ENCODE peak calls at places on chromosome 21, in ten cellular contexts. R, C, T, W, I, O, Y, A, S and Z are unnamed samples.

GRCh38 chr21:15063081-15063820 is 1.5 kb downstream of the NRIP1 start:
- DNase-seq in R (no peak), C (peak), T (peak), W (no peak), I (peak), O (peak), Y (peak), A (peak), S (peak), Z (no peak)

GRCh38 chr21:25639167-25639921 is at the start of gene JAM2:
- DNase-seq in R (peak), C (peak), T (peak), W (peak), I (peak), O (peak), Y (no peak), A (no peak), S (peak), Z (peak)

GRCh38 chr21:46489800-46490199 is 31.1 kb downstream of the DIP2A start:
- DNase-seq in R (no peak), C (no peak), T (no peak), W (no peak), I (no peak), O (no peak), Y (no peak), A (no peak), S (no peak), Z (peak)

GRCh38 chr21:33402011-33402979 is 918 bp upstream of the IFNGR2 start:
- DNase-seq in R (peak), C (peak), T (peak), W (peak), I (peak), O (peak), Y (peak), A (no peak), S (peak), Z (peak)

GRCh38 chr21:16534408-16535099 is 804.8 kb downstream of the USP25 start:
- DNase-seq in R (no peak), C (peak), T (no peak), W (no peak), I (no peak), O (no peak), Y (peak), A (no peak), S (peak), Z (no peak)

GRCh38 chr21:31897311-31897710 is 24.5 kb downstream of the HUNK start:
- DNase-seq in R (no peak), C (peak), T (no peak), W (no peak), I (no peak), O (no peak), Y (no peak), A (no peak), S (no peak), Z (no peak)

GRCh38 chr21:25464275-25464674 is 143.0 kb downstream of the MRPL39 start:
- DNase-seq in R (no peak), C (no peak), T (no peak), W (no peak), I (no peak), O (no peak), Y (peak), A (no peak), S (no peak), Z (no peak)

GRCh38 chr21:46624050-46624449 is 11.4 kb upstream of the PRMT2 start:
- DNase-seq in R (no peak), C (no peak), T (no peak), W (no peak), I (no peak), O (no peak), Y (no peak), A (no peak), S (no peak), Z (no peak)

GRCh38 chr21:15015622-15016471 is 49.0 kb downstream of the NRIP1 start:
- DNase-seq in R (no peak), C (peak), T (peak), W (peak), I (peak), O (no peak), Y (no peak), A (peak), S (no peak), Z (no peak)

GRCh38 chr21:25398630-25399029 is 208.7 kb downstream of the MRPL39 start:
- DNase-seq in R (no peak), C (no peak), T (no peak), W (no peak), I (no peak), O (no peak), Y (no peak), A (no peak), S (no peak), Z (no peak)

GRCh38 chr21:33198346-33199135 is 31.2 kb upstream of the IFNAR2 start:
- DNase-seq in R (no peak), C (peak), T (no peak), W (peak), I (no peak), O (no peak), Y (no peak), A (no peak), S (no peak), Z (no peak)

GRCh38 chr21:15592271-15592860 is 137.4 kb upstream of the USP25 start:
- DNase-seq in R (peak), C (peak), T (peak), W (peak), I (peak), O (peak), Y (peak), A (no peak), S (peak), Z (peak)

GRCh38 chr21:32257952-32258785 is 20.7 kb downstream of the MIS18A start:
- DNase-seq in R (peak), C (peak), T (peak), W (peak), I (peak), O (peak), Y (peak), A (peak), S (peak), Z (peak)

GRCh38 chr21:38500073-38500472 is 1.8 kb upstream of the ERG start:
- DNase-seq in R (no peak), C (no peak), T (no peak), W (no peak), I (peak), O (no peak), Y (peak), A (no peak), S (no peak), Z (no peak)

GRCh38 chr21:33007747-33008146 is 18.0 kb upstream of the OLIG2 start:
- DNase-seq in R (no peak), C (no peak), T (peak), W (peak), I (no peak), O (no peak), Y (no peak), A (no peak), S (no peak), Z (no peak)

GRCh38 chr21:29887313-29888009 is 52.3 kb downstream of the GRIK1 start:
- DNase-seq in R (no peak), C (no peak), T (no peak), W (peak), I (no peak), O (no peak), Y (no peak), A (no peak), S (no peak), Z (no peak)

GRCh38 chr21:16913010-16913409 is 599.8 kb upstream of the CXADR start:
- DNase-seq in R (no peak), C (no peak), T (no peak), W (no peak), I (peak), O (peak), Y (no peak), A (no peak), S (no peak), Z (peak)

GRCh38 chr21:24450119-24450518 is 1157.2 kb downstream of the MRPL39 start:
- DNase-seq in R (no peak), C (no peak), T (no peak), W (no peak), I (no peak), O (no peak), Y (no peak), A (no peak), S (no peak), Z (no peak)

GRCh38 chr21:29332461-29333354 is 34.0 kb downstream of the BACH1 start:
- DNase-seq in R (no peak), C (peak), T (peak), W (no peak), I (peak), O (no peak), Y (peak), A (no peak), S (no peak), Z (no peak)

GRCh38 chr21:36627242-36627641 is 71.7 kb upstream of the SIM2 start:
- DNase-seq in R (no peak), C (peak), T (no peak), W (peak), I (no peak), O (no peak), Y (no peak), A (no peak), S (no peak), Z (no peak)

GRCh38 chr21:38067086-38067739 is 151.0 kb upstream of the KCNJ6 start:
- DNase-seq in R (no peak), C (no peak), T (no peak), W (no peak), I (no peak), O (no peak), Y (no peak), A (no peak), S (no peak), Z (no peak)

GRCh38 chr21:46189959-46190490 is 5.8 kb upstream of the SPATC1L start:
- DNase-seq in R (no peak), C (no peak), T (no peak), W (no peak), I (peak), O (no peak), Y (no peak), A (no peak), S (peak), Z (no peak)

GRCh38 chr21:35575280-35575915 is 484.9 kb downstream of the SETD4 start:
- DNase-seq in R (no peak), C (peak), T (peak), W (peak), I (no peak), O (no peak), Y (no peak), A (no peak), S (no peak), Z (no peak)

GRCh38 chr21:36698160-36699025 is 522 bp upstream of the SIM2 start:
- DNase-seq in R (no peak), C (no peak), T (no peak), W (no peak), I (peak), O (peak), Y (no peak), A (no peak), S (no peak), Z (peak)

GRCh38 chr21:16419188-16419874 is 689.5 kb downstream of the USP25 start:
- DNase-seq in R (no peak), C (peak), T (no peak), W (no peak), I (peak), O (peak), Y (peak), A (no peak), S (peak), Z (peak)

GRCh38 chr21:42666023-42666747 is 12.8 kb downstream of the PDE9A start:
- DNase-seq in R (peak), C (no peak), T (no peak), W (no peak), I (peak), O (peak), Y (no peak), A (no peak), S (no peak), Z (peak)

GRCh38 chr21:17196619-17197018 is 316.2 kb upstream of the CXADR start:
- DNase-seq in R (no peak), C (no peak), T (no peak), W (no peak), I (no peak), O (no peak), Y (no peak), A (no peak), S (peak), Z (no peak)

GRCh38 chr21:26966360-26966977 is 419 bp downstream of the ADAMTS5 start:
- DNase-seq in R (no peak), C (peak), T (peak), W (no peak), I (peak), O (peak), Y (no peak), A (no peak), S (peak), Z (peak)

GRCh38 chr21:26964379-26964778 is 2.5 kb downstream of the ADAMTS5 start:
- DNase-seq in R (no peak), C (no peak), T (peak), W (no peak), I (peak), O (peak), Y (no peak), A (no peak), S (no peak), Z (peak)

GRCh38 chr21:26966978-26967913 is at the start of gene ADAMTS5:
- DNase-seq in R (no peak), C (peak), T (peak), W (peak), I (peak), O (peak), Y (peak), A (no peak), S (peak), Z (peak)

GRCh38 chr21:26965567-26966359 is 1.1 kb downstream of the ADAMTS5 start:
- DNase-seq in R (no peak), C (peak), T (peak), W (peak), I (peak), O (peak), Y (no peak), A (no peak), S (peak), Z (peak)

DNA sequence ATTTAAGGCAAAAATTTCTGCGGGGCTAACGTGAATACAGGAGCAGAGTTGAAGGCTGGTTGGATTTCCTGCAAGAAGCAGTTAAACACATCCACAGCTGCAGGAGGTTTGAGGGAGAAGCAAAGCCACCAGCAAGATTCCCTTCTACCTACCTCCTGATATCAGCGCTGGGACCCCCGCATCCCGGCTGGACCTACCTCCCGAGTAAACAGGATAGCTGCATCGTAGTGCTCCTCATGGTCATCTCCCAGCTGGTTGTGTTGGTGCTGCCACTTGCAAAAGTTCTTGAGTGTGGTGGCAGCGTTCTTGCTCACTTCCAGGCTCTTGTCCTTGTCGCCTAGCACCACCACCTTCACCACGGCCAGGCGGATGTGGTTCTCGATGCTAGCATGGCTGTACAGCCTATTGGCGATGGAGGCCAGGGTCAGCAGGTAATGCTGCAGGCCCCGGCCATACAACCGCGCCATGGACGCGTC is 1.8 kb downstream of the ADAMTS5 start:
- DNase-seq in R (no peak), C (no peak), T (no peak), W (no peak), I (peak), O (no peak), Y (no peak), A (no peak), S (no peak), Z (no peak)
- H3K4me2 ChIP-seq in R (no peak), C (peak), T (peak), W (peak), I (peak), O (peak), Y (no peak), A (no peak), S (peak), Z (peak)

GRCh38 chr21:41633627-41634026 is 125.7 kb upstream of the TMPRSS2 start:
- DNase-seq in R (no peak), C (no peak), T (no peak), W (no peak), I (no peak), O (no peak), Y (no peak), A (no peak), S (no peak), Z (no peak)

GRCh38 chr21:41635874-41636273 is 127.9 kb upstream of the TMPRSS2 start:
- DNase-seq in R (no peak), C (no peak), T (no peak), W (no peak), I (no peak), O (no peak), Y (no peak), A (no peak), S (no peak), Z (no peak)

GRCh38 chr21:41634858-41635257 is 126.9 kb upstream of the TMPRSS2 start:
- DNase-seq in R (no peak), C (peak), T (no peak), W (peak), I (peak), O (no peak), Y (no peak), A (no peak), S (no peak), Z (no peak)

GRCh38 chr21:41632748-41633475 is 125.0 kb upstream of the TMPRSS2 start:
- DNase-seq in R (no peak), C (no peak), T (no peak), W (no peak), I (no peak), O (no peak), Y (no peak), A (no peak), S (no peak), Z (no peak)

DNA sequence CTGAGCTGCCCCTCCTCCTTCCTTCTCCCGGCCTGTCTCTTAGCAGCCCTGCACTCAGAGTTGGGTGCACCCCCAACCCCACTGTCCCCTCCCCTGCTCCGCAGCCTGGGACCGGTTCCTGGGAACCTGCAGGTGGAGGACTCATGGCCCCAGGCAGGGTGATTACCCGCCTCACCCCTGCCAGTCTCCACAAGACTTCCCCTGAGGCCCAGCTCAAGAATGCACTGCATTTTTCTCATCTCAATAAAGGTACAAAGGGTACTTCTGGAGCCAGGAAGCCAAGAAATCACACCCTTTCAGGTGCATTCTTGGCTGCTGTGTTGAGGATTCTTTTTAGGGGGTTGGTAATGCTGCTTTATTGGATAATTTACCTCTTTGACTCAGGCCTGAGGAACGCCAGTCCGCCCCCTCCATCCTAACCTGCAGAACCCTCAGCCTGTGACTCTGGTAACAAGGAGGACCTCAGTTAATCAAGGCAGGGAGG is 126.3 kb upstream of the TMPRSS2 start:
- DNase-seq in R (no peak), C (no peak), T (no peak), W (peak), I (no peak), O (peak), Y (no peak), A (peak), S (peak), Z (peak)
- H3K4me2 ChIP-seq in R (no peak), C (no peak), T (no peak), W (no peak), I (no peak), O (no peak), Y (no peak), A (peak), S (no peak), Z (no peak)

GRCh38 chr21:39529026-39529425 is 77.3 kb downstream of the SH3BGR start:
- DNase-seq in R (no peak), C (no peak), T (no peak), W (peak), I (no peak), O (peak), Y (no peak), A (no peak), S (peak), Z (no peak)

GRCh38 chr21:39527664-39528381 is 76.1 kb downstream of the SH3BGR start:
- DNase-seq in R (no peak), C (no peak), T (no peak), W (no peak), I (peak), O (no peak), Y (no peak), A (no peak), S (peak), Z (no peak)

GRCh38 chr21:39525129-39525528 is 73.4 kb downstream of the SH3BGR start:
- DNase-seq in R (no peak), C (no peak), T (no peak), W (no peak), I (no peak), O (no peak), Y (no peak), A (no peak), S (no peak), Z (no peak)

GRCh38 chr21:39525601-39526000 is 73.8 kb downstream of the SH3BGR start:
- DNase-seq in R (no peak), C (no peak), T (no peak), W (no peak), I (no peak), O (no peak), Y (no peak), A (no peak), S (no peak), Z (no peak)

GRCh38 chr21:39527067-39527595 is 75.4 kb downstream of the SH3BGR start:
- DNase-seq in R (no peak), C (no peak), T (no peak), W (no peak), I (no peak), O (no peak), Y (no peak), A (no peak), S (no peak), Z (no peak)
- H3K4me2 ChIP-seq in R (no peak), C (no peak), T (no peak), W (no peak), I (no peak), O (no peak), Y (no peak), A (no peak), S (no peak), Z (no peak)

GRCh38 chr21:45070970-45071369 is 3.4 kb upstream of the ADARB1 start:
- DNase-seq in R (no peak), C (no peak), T (no peak), W (no peak), I (no peak), O (no peak), Y (no peak), A (no peak), S (no peak), Z (no peak)

GRCh38 chr21:45073301-45074047 is 906 bp upstream of the ADARB1 start:
- DNase-seq in R (peak), C (no peak), T (peak), W (peak), I (peak), O (no peak), Y (peak), A (no peak), S (peak), Z (peak)

GRCh38 chr21:45072963-45073300 is 1.4 kb upstream of the ADARB1 start:
- DNase-seq in R (no peak), C (no peak), T (no peak), W (no peak), I (no peak), O (no peak), Y (no peak), A (no peak), S (no peak), Z (peak)

GRCh38 chr21:45071396-45072165 is 2.8 kb upstream of the ADARB1 start:
- DNase-seq in R (no peak), C (no peak), T (no peak), W (no peak), I (no peak), O (no peak), Y (no peak), A (no peak), S (no peak), Z (no peak)

GRCh38 chr21:45072166-45072962 is 2.0 kb upstream of the ADARB1 start:
- DNase-seq in R (no peak), C (no peak), T (no peak), W (no peak), I (no peak), O (no peak), Y (no peak), A (no peak), S (no peak), Z (no peak)
- H3K4me2 ChIP-seq in R (no peak), C (no peak), T (no peak), W (no peak), I (no peak), O (no peak), Y (no peak), A (no peak), S (peak), Z (no peak)

DNA sequence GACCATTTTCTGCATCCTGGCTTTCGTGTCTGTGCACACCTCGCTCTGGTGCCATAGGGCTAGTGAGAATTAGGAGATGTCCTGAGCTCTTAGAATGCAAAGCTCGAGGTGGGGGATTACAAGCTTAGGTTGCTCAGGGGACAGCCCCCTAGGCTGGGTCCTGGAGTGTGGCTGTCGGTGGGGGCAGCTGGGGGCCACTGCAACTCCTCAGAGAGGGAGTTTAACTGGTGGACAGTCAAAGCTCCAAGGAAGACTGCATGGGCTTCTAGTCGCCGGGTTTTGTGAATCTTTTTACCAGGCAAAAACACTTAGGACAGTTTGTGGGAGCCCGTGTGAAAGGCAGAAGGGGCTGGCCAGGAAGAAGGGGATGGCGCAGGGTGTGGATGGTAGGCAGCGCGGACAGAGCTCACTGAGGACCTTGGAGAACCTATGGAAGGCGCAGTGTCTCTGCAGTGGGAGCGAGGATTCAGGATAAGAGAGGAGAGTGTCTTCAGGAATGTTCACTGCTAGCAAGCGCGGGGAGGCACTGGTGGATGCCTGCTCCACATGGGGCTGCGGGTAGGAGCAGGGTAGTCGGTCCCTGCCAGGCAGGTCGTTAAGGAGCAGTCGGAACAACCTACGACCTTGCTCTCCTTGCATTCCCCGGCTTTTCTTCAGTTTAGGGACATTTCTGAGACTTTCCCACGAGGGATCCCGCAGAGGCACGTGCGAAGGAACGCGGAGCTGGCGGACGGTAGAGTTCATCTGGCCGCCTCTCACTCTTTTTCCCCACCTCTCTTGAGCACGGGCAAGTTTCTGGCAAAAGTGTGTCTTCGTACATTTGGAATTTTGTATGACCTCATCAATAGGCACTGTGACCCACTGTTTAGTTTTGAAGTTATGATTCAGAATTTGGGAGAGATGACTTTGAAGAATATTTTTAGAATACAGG is 12.9 kb upstream of the KCNE1 start:
- DNase-seq in R (no peak), C (peak), T (peak), W (peak), I (peak), O (peak), Y (peak), A (no peak), S (peak), Z (peak)
- H3K4me2 ChIP-seq in R (no peak), C (peak), T (peak), W (peak), I (peak), O (peak), Y (peak), A (peak), S (peak), Z (peak)